ENCODE peak calls at places on chromosomes 6 and 20, in six cellular contexts. U is CD8-positive, alpha-beta T cell; F is activated B cell treated with CpG ODN at 0.5 μM for 24 hours; K is natural killer cell; Z is Peyer's patch; S is ovary. C is an unnamed sample.
A peak's percentile ranks its signal among the peaks of the same experiment; 100 is the strongest.

GRCh38 chr6:158073776-158074175 is 92.1 kb downstream of the SYNJ2 start:
- DNase-seq in Z (no peak), F (no peak), U (no peak), K (no peak), S (peak; percentile 76), C (no peak)

GRCh38 chr6:77669913-77670312 is 17.1 kb downstream of the MEI4 start:
- DNase-seq in S (no peak), Z (no peak), F (no peak), K (no peak), U (no peak), C (no peak)

GRCh38 chr6:157092736-157093135 is 230.6 kb downstream of the TMEM242 start:
- DNase-seq in Z (no peak), K (no peak), F (no peak), U (no peak), S (no peak), C (no peak)

GRCh38 chr20:62940875-62941274 is 2.9 kb downstream of the GID8 start:
- DNase-seq in K (no peak), S (no peak), F (no peak), U (no peak), Z (peak; percentile 27), C (no peak)

GRCh38 chr6:157877573-157878011 is 54.5 kb downstream of the SNX9 start:
- DNase-seq in U (no peak), F (no peak), K (no peak), Z (no peak), S (no peak), C (no peak)

GRCh38 chr20:21513881-21514540 is at the start of gene NKX2-2:
- DNase-seq in S (no peak), U (no peak), F (no peak), Z (no peak), K (no peak), C (no peak)

GRCh38 chr6:168090706-168091105 is 11.7 kb upstream of the FRMD1 start:
- DNase-seq in Z (no peak), U (no peak), S (no peak), K (no peak), F (no peak), C (no peak)

GRCh38 chr6:43800746-43801488 is 30.9 kb downstream of the VEGFA start:
- DNase-seq in K (no peak), Z (no peak), U (no peak), S (no peak), F (no peak), C (no peak)

GRCh38 chr6:20338160-20338559 is 63.5 kb upstream of the E2F3 start:
- DNase-seq in U (no peak), Z (no peak), K (no peak), S (no peak), F (no peak), C (no peak)

GRCh38 chr20:44038681-44039123 is 124.0 kb downstream of the TOX2 start:
- DNase-seq in K (no peak), U (no peak), Z (no peak), F (no peak), S (no peak), C (no peak)

GRCh38 chr6:138205437-138206094 is 12.7 kb downstream of the PBOV1 start:
- DNase-seq in Z (no peak), F (no peak), K (no peak), S (no peak), U (no peak), C (no peak)

GRCh38 chr6:109139109-109139508 is 43.8 kb downstream of the CEP57L1 start:
- DNase-seq in K (no peak), Z (no peak), F (no peak), U (no peak), S (no peak), C (no peak)

GRCh38 chr6:168609914-168610490 is 169.0 kb downstream of the SMOC2 start:
- DNase-seq in S (no peak), U (no peak), F (no peak), K (no peak), Z (peak; percentile 62), C (no peak)

GRCh38 chr6:117776441-117776840 is 101.2 kb downstream of the NUS1 start:
- DNase-seq in Z (no peak), K (no peak), U (no peak), S (no peak), F (no peak), C (no peak)

GRCh38 chr6:163414367-163415175 is at the start of gene QKI:
- DNase-seq in K (peak; percentile 74), S (peak; percentile 85), F (peak; percentile 72), U (peak; percentile 75), Z (peak; percentile 90), C (peak; percentile 51)

GRCh38 chr20:1474817-1475603 is 8.4 kb upstream of the NSFL1C start:
- DNase-seq in K (no peak), F (no peak), S (no peak), U (no peak), Z (no peak), C (no peak)

GRCh38 chr6:35258858-35259193 is 709 bp upstream of the ZNF76 start:
- DNase-seq in Z (no peak), S (no peak), U (no peak), K (no peak), F (no peak), C (peak; percentile 22)

GRCh38 chr20:37295595-37295994 is 6.1 kb downstream of the MANBAL start:
- DNase-seq in S (no peak), F (no peak), Z (no peak), U (no peak), K (no peak), C (no peak)

GRCh38 chr20:41172296-41173140 is 35.2 kb downstream of the PLCG1 start:
- DNase-seq in Z (peak; percentile 46), U (no peak), F (peak; percentile 12), S (no peak), K (no peak), C (no peak)

GRCh38 chr6:80010296-80010695 is 5.8 kb downstream of the TTK start:
- DNase-seq in U (no peak), F (no peak), S (no peak), K (no peak), Z (no peak), C (no peak)

GRCh38 chr6:2862712-2863174 is 21.1 kb upstream of the SERPINB1 start:
- DNase-seq in S (no peak), K (no peak), U (no peak), Z (peak; percentile 75), F (no peak), C (no peak)

GRCh38 chr6:47952640-47953039 is 158.4 kb downstream of the PTCHD4 start:
- DNase-seq in K (no peak), U (no peak), S (no peak), Z (no peak), F (no peak), C (no peak)

GRCh38 chr6:3383525-3383924 is 73.3 kb downstream of the SLC22A23 start:
- DNase-seq in K (no peak), Z (peak; percentile 84), F (no peak), U (no peak), S (no peak), C (no peak)

GRCh38 chr6:131807644-131808459 is at the start of gene ENPP1:
- DNase-seq in F (peak; percentile 45), Z (peak; percentile 78), K (peak; percentile 24), S (peak; percentile 77), U (peak; percentile 17), C (peak; percentile 52)
- TF ChIP-seq CTCF in F (no peak), Z (no peak), K (no peak), S (no peak), U (no peak), C (peak; percentile 54)

GRCh38 chr6:54262956-54263355 is 45.3 kb upstream of the TINAG start:
- DNase-seq in F (no peak), Z (no peak), K (no peak), U (no peak), S (no peak), C (no peak)

GRCh38 chr6:54266400-54266923 is 41.8 kb upstream of the TINAG start:
- DNase-seq in K (no peak), U (no peak), Z (no peak), S (no peak), F (no peak), C (no peak)

GRCh38 chr6:54264581-54265272 is 43.5 kb upstream of the TINAG start:
- DNase-seq in Z (no peak), F (no peak), U (no peak), S (no peak), K (no peak), C (no peak)

GRCh38 chr6:54262499-54262898 is 45.7 kb upstream of the TINAG start:
- DNase-seq in Z (no peak), U (no peak), K (no peak), S (no peak), F (no peak), C (no peak)

GRCh38 chr6:54267798-54268197 is 40.4 kb upstream of the TINAG start:
- DNase-seq in U (no peak), K (no peak), F (no peak), S (no peak), Z (peak; percentile 52), C (no peak)
- TF ChIP-seq CTCF in U (no peak), K (no peak), F (no peak), S (no peak), Z (no peak), C (peak; percentile 72)

DNA sequence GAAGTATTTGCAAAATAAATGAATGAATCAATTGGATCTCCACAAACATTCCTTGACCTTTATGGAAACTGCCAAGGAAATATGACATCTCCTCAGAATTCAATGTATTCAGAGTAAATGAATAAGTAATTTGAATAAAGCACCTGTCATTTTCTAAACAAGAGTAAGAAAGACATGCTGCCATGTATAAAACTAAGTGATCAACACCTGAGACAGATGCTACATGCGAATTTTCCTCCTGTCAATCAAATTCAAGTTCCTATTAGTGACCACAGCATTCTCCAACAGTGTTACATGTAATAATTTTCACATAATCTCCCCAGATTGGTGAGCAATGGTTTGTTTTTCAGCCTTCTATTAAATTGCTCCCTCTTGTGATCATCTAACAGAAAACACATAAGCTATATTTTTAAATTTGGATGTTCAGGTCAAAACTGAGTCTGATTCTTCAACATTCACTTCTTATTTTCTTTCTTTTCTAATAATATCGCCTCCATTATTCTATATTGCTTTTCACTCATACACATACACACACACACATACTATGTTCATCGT is 163.2 kb upstream of the RNF217 start:
- DNase-seq in F (no peak), U (no peak), S (no peak), Z (no peak), K (no peak), C (no peak)
- TF ChIP-seq CTCF in F (no peak), U (no peak), S (no peak), Z (no peak), K (no peak), C (peak; percentile 19)

GRCh38 chr20:50510706-50511401 is 671 bp downstream of the PTPN1 start:
- DNase-seq in K (no peak), Z (peak; percentile 67), S (no peak), U (no peak), F (peak; percentile 33), C (no peak)

GRCh38 chr20:50512323-50512722 is 2.1 kb downstream of the PTPN1 start:
- DNase-seq in S (no peak), K (no peak), F (no peak), Z (no peak), U (no peak), C (no peak)

GRCh38 chr20:50508171-50508761 is 1.9 kb upstream of the PTPN1 start:
- DNase-seq in F (no peak), K (no peak), Z (no peak), U (no peak), S (no peak), C (no peak)

GRCh38 chr20:50513169-50514034 is 3.2 kb downstream of the PTPN1 start:
- DNase-seq in K (no peak), S (no peak), U (no peak), F (no peak), Z (no peak), C (no peak)

GRCh38 chr20:50509923-50510705 is at the start of gene PTPN1:
- DNase-seq in U (peak; percentile 98), K (peak; percentile 99), Z (peak; percentile 100), F (peak; percentile 97), S (peak; percentile 99), C (peak; percentile 98)
- TF ChIP-seq CTCF in U (no peak), K (no peak), Z (no peak), F (no peak), S (no peak), C (no peak)

GRCh38 chr6:12482386-12482785 is 192.2 kb downstream of the EDN1 start:
- DNase-seq in K (no peak), S (no peak), U (no peak), Z (no peak), F (no peak), C (no peak)
- TF ChIP-seq CTCF in K (no peak), S (no peak), U (no peak), Z (no peak), F (no peak), C (peak; percentile 37)